ENCODE peak calls at places on chromosomes 3 and 15, in nine cellular contexts. One of them, this sample, is unnamed.

GRCh38 chr3:51943451-51944391 is 1.6 kb downstream of the PARP3 start:
- DNase-seq in AML-193: no peak
- DNase-seq in SK-MEL-5: no peak
- DNase-seq in NCI-H1436: no peak
- DNase-seq in activated T-cell treated with anti-CD3 and anti-CD28 coated beads for 48 hours: no peak
- DNase-seq in NCI-H774: no peak
- DNase-seq in mucosa of descending colon: no peak
- DNase-seq in iPS-NIHi11: no peak
- DNase-seq in dermis blood vessel endothelial cell: no peak
- DNase-seq in this sample: no peak

GRCh38 chr15:89112341-89112971 is 24.2 kb downstream of the ABHD2 start:
- DNase-seq in NCI-H774: no peak
- DNase-seq in activated T-cell treated with anti-CD3 and anti-CD28 coated beads for 48 hours: no peak
- DNase-seq in dermis blood vessel endothelial cell: peak
- DNase-seq in NCI-H1436: no peak
- DNase-seq in iPS-NIHi11: no peak
- DNase-seq in AML-193: no peak
- DNase-seq in SK-MEL-5: peak
- DNase-seq in mucosa of descending colon: peak
- DNase-seq in this sample: peak

GRCh38 chr3:185423178-185423577 is 60.2 kb downstream of the MAP3K13 start:
- DNase-seq in activated T-cell treated with anti-CD3 and anti-CD28 coated beads for 48 hours: no peak
- DNase-seq in NCI-H1436: no peak
- DNase-seq in iPS-NIHi11: no peak
- DNase-seq in NCI-H774: no peak
- DNase-seq in dermis blood vessel endothelial cell: peak
- DNase-seq in mucosa of descending colon: no peak
- DNase-seq in SK-MEL-5: no peak
- DNase-seq in AML-193: no peak
- DNase-seq in this sample: peak

GRCh38 chr3:150890320-150890719 is 14.9 kb downstream of the MINDY4B start:
- DNase-seq in SK-MEL-5: no peak
- DNase-seq in iPS-NIHi11: no peak
- DNase-seq in dermis blood vessel endothelial cell: no peak
- DNase-seq in activated T-cell treated with anti-CD3 and anti-CD28 coated beads for 48 hours: no peak
- DNase-seq in AML-193: peak
- DNase-seq in NCI-H1436: no peak
- DNase-seq in mucosa of descending colon: no peak
- DNase-seq in NCI-H774: no peak
- DNase-seq in this sample: no peak

GRCh38 chr3:128082545-128082944 is 30.3 kb downstream of the SEC61A1 start:
- DNase-seq in NCI-H1436: no peak
- DNase-seq in AML-193: no peak
- DNase-seq in NCI-H774: no peak
- DNase-seq in SK-MEL-5: no peak
- DNase-seq in iPS-NIHi11: no peak
- DNase-seq in mucosa of descending colon: no peak
- DNase-seq in dermis blood vessel endothelial cell: no peak
- DNase-seq in activated T-cell treated with anti-CD3 and anti-CD28 coated beads for 48 hours: no peak
- DNase-seq in this sample: no peak

GRCh38 chr3:174859756-174860155 is 622 bp downstream of the NAALADL2 start:
- DNase-seq in activated T-cell treated with anti-CD3 and anti-CD28 coated beads for 48 hours: no peak
- DNase-seq in AML-193: no peak
- DNase-seq in NCI-H1436: peak
- DNase-seq in NCI-H774: peak
- DNase-seq in dermis blood vessel endothelial cell: no peak
- DNase-seq in mucosa of descending colon: no peak
- DNase-seq in iPS-NIHi11: no peak
- DNase-seq in SK-MEL-5: no peak
- DNase-seq in this sample: no peak

GRCh38 chr3:150128126-150128525 is 157.4 kb upstream of the PFN2 start:
- DNase-seq in SK-MEL-5: peak
- DNase-seq in mucosa of descending colon: no peak
- DNase-seq in AML-193: no peak
- DNase-seq in NCI-H774: no peak
- DNase-seq in NCI-H1436: no peak
- DNase-seq in activated T-cell treated with anti-CD3 and anti-CD28 coated beads for 48 hours: no peak
- DNase-seq in iPS-NIHi11: no peak
- DNase-seq in dermis blood vessel endothelial cell: no peak
- DNase-seq in this sample: no peak

GRCh38 chr3:27681249-27681748 is 40.8 kb downstream of the EOMES start:
- DNase-seq in activated T-cell treated with anti-CD3 and anti-CD28 coated beads for 48 hours: no peak
- DNase-seq in SK-MEL-5: peak
- DNase-seq in AML-193: peak
- DNase-seq in mucosa of descending colon: no peak
- DNase-seq in NCI-H774: peak
- DNase-seq in dermis blood vessel endothelial cell: peak
- DNase-seq in iPS-NIHi11: peak
- DNase-seq in NCI-H1436: peak
- DNase-seq in this sample: peak

GRCh38 chr15:30929064-30929669 is 25.5 kb downstream of the FAN1 start:
- DNase-seq in AML-193: no peak
- DNase-seq in iPS-NIHi11: no peak
- DNase-seq in NCI-H1436: peak
- DNase-seq in activated T-cell treated with anti-CD3 and anti-CD28 coated beads for 48 hours: no peak
- DNase-seq in NCI-H774: peak
- DNase-seq in mucosa of descending colon: no peak
- DNase-seq in dermis blood vessel endothelial cell: no peak
- DNase-seq in SK-MEL-5: no peak
- DNase-seq in this sample: no peak

GRCh38 chr15:69760263-69760855 is 307.7 kb downstream of the RPLP1 start:
- DNase-seq in SK-MEL-5: peak
- DNase-seq in activated T-cell treated with anti-CD3 and anti-CD28 coated beads for 48 hours: no peak
- DNase-seq in dermis blood vessel endothelial cell: no peak
- DNase-seq in NCI-H1436: no peak
- DNase-seq in NCI-H774: no peak
- DNase-seq in mucosa of descending colon: no peak
- DNase-seq in iPS-NIHi11: no peak
- DNase-seq in AML-193: peak
- DNase-seq in this sample: no peak

GRCh38 chr15:99437315-99438221 is 128.2 kb upstream of the MEF2A start:
- DNase-seq in iPS-NIHi11: no peak
- DNase-seq in AML-193: no peak
- DNase-seq in NCI-H1436: no peak
- DNase-seq in dermis blood vessel endothelial cell: no peak
- DNase-seq in mucosa of descending colon: no peak
- DNase-seq in activated T-cell treated with anti-CD3 and anti-CD28 coated beads for 48 hours: no peak
- DNase-seq in NCI-H774: no peak
- DNase-seq in SK-MEL-5: no peak
- DNase-seq in this sample: no peak

GRCh38 chr15:62797171-62797570 is 245.4 kb upstream of the TPM1 start:
- DNase-seq in SK-MEL-5: no peak
- DNase-seq in dermis blood vessel endothelial cell: no peak
- DNase-seq in mucosa of descending colon: no peak
- DNase-seq in NCI-H774: no peak
- DNase-seq in NCI-H1436: no peak
- DNase-seq in activated T-cell treated with anti-CD3 and anti-CD28 coated beads for 48 hours: no peak
- DNase-seq in iPS-NIHi11: no peak
- DNase-seq in AML-193: no peak
- DNase-seq in this sample: no peak

GRCh38 chr3:45972534-45973402 is 22.9 kb downstream of the FYCO1 start:
- DNase-seq in SK-MEL-5: no peak
- DNase-seq in NCI-H1436: no peak
- DNase-seq in NCI-H774: no peak
- DNase-seq in iPS-NIHi11: no peak
- DNase-seq in dermis blood vessel endothelial cell: no peak
- DNase-seq in mucosa of descending colon: no peak
- DNase-seq in activated T-cell treated with anti-CD3 and anti-CD28 coated beads for 48 hours: no peak
- DNase-seq in AML-193: peak
- DNase-seq in this sample: no peak

GRCh38 chr3:7382293-7383033 is 521.5 kb downstream of the GRM7 start:
- DNase-seq in activated T-cell treated with anti-CD3 and anti-CD28 coated beads for 48 hours: no peak
- DNase-seq in NCI-H1436: no peak
- DNase-seq in NCI-H774: peak
- DNase-seq in AML-193: no peak
- DNase-seq in iPS-NIHi11: no peak
- DNase-seq in SK-MEL-5: no peak
- DNase-seq in mucosa of descending colon: no peak
- DNase-seq in dermis blood vessel endothelial cell: peak
- DNase-seq in this sample: peak

GRCh38 chr3:122636697-122637096 is 43.9 kb upstream of the PARP14 start:
- DNase-seq in iPS-NIHi11: no peak
- DNase-seq in SK-MEL-5: no peak
- DNase-seq in AML-193: no peak
- DNase-seq in dermis blood vessel endothelial cell: no peak
- DNase-seq in activated T-cell treated with anti-CD3 and anti-CD28 coated beads for 48 hours: no peak
- DNase-seq in mucosa of descending colon: no peak
- DNase-seq in NCI-H774: no peak
- DNase-seq in NCI-H1436: no peak
- DNase-seq in this sample: no peak

This sample was measured in endothelial cell of umbilical vein.